ENCODE peak calls at places on chromosomes 7 and 10, in four cellular contexts. Q, L, V and K are unnamed samples.

GRCh38 chr10:94183666-94184264 is 179.0 kb downstream of the NOC3L start:
- DNase-seq in Q (peak; percentile 86), V (no peak), L (no peak), K (no peak)

GRCh38 chr10:52488606-52489485 is 174.8 kb downstream of the DKK1 start:
- DNase-seq in L (no peak), V (peak; percentile 61), Q (peak; percentile 36), K (no peak)

GRCh38 chr10:11300563-11300962 is 282.9 kb downstream of the CELF2 start:
- DNase-seq in L (no peak), Q (no peak), V (no peak), K (peak; percentile 42)

GRCh38 chr10:61903991-61904350 is 2.5 kb downstream of the ARID5B start:
- DNase-seq in Q (no peak), V (no peak), L (no peak), K (no peak)

GRCh38 chr10:115379064-115379463 is 285.9 kb downstream of the ATRNL1 start:
- DNase-seq in Q (no peak), V (no peak), L (no peak), K (no peak)

GRCh38 chr10:97991875-97992274 is 38.5 kb downstream of the CRTAC1 start:
- DNase-seq in Q (no peak), V (no peak), L (no peak), K (no peak)

GRCh38 chr10:30014511-30014910 is 44.9 kb downstream of the JCAD start:
- DNase-seq in Q (no peak), L (no peak), V (no peak), K (no peak)

GRCh38 chr10:90007226-90007625 is 305.8 kb downstream of the KIF20B start:
- DNase-seq in V (no peak), L (no peak), Q (no peak), K (no peak)

GRCh38 chr10:97475936-97476594 is 22.2 kb downstream of the MMS19 start:
- DNase-seq in Q (no peak), V (no peak), L (no peak), K (no peak)

GRCh38 chr10:46229144-46229563 is 57.6 kb upstream of the ANTXRL start:
- DNase-seq in V (peak; percentile 10), L (no peak), Q (no peak), K (no peak)

GRCh38 chr7:150465414-150465813 is 15.0 kb downstream of the GIMAP8 start:
- DNase-seq in V (no peak), L (no peak), Q (no peak), K (no peak)

GRCh38 chr7:123823898-123824753 is 20.8 kb upstream of the HYAL4 start:
- DNase-seq in Q (no peak), V (no peak), L (no peak), K (no peak)

GRCh38 chr10:72539137-72539536 is 86.7 kb downstream of the MICU1 start:
- DNase-seq in L (no peak), Q (no peak), V (no peak), K (no peak)

GRCh38 chr10:11181996-11182395 is 164.3 kb downstream of the CELF2 start:
- DNase-seq in Q (no peak), V (no peak), L (no peak), K (no peak)

GRCh38 chr10:29243061-29243460 is 45.8 kb upstream of the LYZL1 start:
- DNase-seq in V (no peak), L (no peak), Q (no peak), K (no peak)

GRCh38 chr10:80498039-80498832 is 39.5 kb upstream of the SH2D4B start:
- DNase-seq in V (no peak), L (no peak), Q (no peak), K (no peak)

GRCh38 chr7:75943864-75944263 is 28.9 kb downstream of the POR start:
- DNase-seq in L (no peak), Q (no peak), V (no peak), K (no peak)

GRCh38 chr7:28446131-28446530 is 33.8 kb downstream of the CREB5 start:
- DNase-seq in Q (no peak), L (no peak), V (no peak), K (no peak)

GRCh38 chr7:5388905-5389433 is 34.7 kb downstream of the TNRC18 start:
- DNase-seq in Q (no peak), V (no peak), L (no peak), K (no peak)

GRCh38 chr7:12111461-12112405 is 99.4 kb upstream of the TMEM106B start:
- DNase-seq in L (peak; percentile 71), Q (no peak), V (peak; percentile 26), K (no peak)